ENCODE peak calls at places on chromosome 18, in ten cellular contexts. Y is GM12878, Q is GM12892, K is Panc1, J is transverse colon, Z is prostate gland, B is esophagus muscularis mucosa, G is spleen, E is HL-60, I is endothelial cell of umbilical vein. R is an unnamed sample.
A peak's percentile ranks its signal among the peaks of the same experiment; 100 is the strongest.

GRCh38 chr18:74784791-74785190 is 187.1 kb downstream of the ZNF407 start:
- DNase-seq in Y (no peak), Q (no peak), K (no peak), J (no peak), Z (no peak), B (no peak), G (no peak), E (no peak), I (no peak), R (no peak)

GRCh38 chr18:74395630-74396251 is 61.4 kb downstream of the DIPK1C start:
- DNase-seq in Y (no peak), Q (no peak), K (no peak), J (no peak), Z (no peak), B (no peak), G (no peak), E (no peak), I (no peak), R (no peak)

GRCh38 chr18:61964616-61965015 is 71.8 kb upstream of the RNF152 start:
- DNase-seq in Y (no peak), Q (no peak), K (no peak), J (no peak), Z (no peak), B (no peak), G (no peak), E (no peak), I (no peak), R (no peak)

GRCh38 chr18:3709166-3709565 is 259.2 kb downstream of the TGIF1 start:
- DNase-seq in Y (no peak), Q (no peak), K (no peak), J (no peak), Z (no peak), B (no peak), G (no peak), E (no peak), I (no peak), R (no peak)

GRCh38 chr18:63564576-63564975 is 22.4 kb downstream of the SERPINB12 start:
- DNase-seq in Y (no peak), Q (no peak), K (no peak), J (no peak), Z (no peak), B (no peak), G (no peak), E (no peak), I (no peak), R (no peak)

GRCh38 chr18:33184178-33184577 is 256.3 kb downstream of the CCDC178 start:
- DNase-seq in Y (no peak), Q (no peak), K (no peak), J (no peak), Z (no peak), B (no peak), G (no peak), E (no peak), I (peak; percentile 69), R (no peak)

GRCh38 chr18:57273194-57273593 is 79.2 kb upstream of the ST8SIA3 start:
- DNase-seq in Y (no peak), Q (no peak), K (no peak), J (no peak), Z (peak; percentile 12), B (no peak), G (no peak), E (no peak), I (no peak), R (no peak)

GRCh38 chr18:56937874-56938273 is 209.0 kb upstream of the BOD1L2 start:
- DNase-seq in Y (no peak), Q (no peak), K (no peak), J (no peak), Z (no peak), B (no peak), G (no peak), E (no peak), I (no peak), R (no peak)

GRCh38 chr18:2923464-2923863 is 76.7 kb downstream of the EMILIN2 start:
- DNase-seq in Y (no peak), Q (no peak), K (no peak), J (no peak), Z (no peak), B (no peak), G (no peak), E (no peak), I (peak; percentile 84), R (no peak)

GRCh38 chr18:27787543-27787942 is 389.4 kb downstream of the CDH2 start:
- DNase-seq in Y (no peak), Q (no peak), K (no peak), J (no peak), Z (no peak), B (no peak), G (no peak), E (no peak), I (no peak), R (no peak)

DNA sequence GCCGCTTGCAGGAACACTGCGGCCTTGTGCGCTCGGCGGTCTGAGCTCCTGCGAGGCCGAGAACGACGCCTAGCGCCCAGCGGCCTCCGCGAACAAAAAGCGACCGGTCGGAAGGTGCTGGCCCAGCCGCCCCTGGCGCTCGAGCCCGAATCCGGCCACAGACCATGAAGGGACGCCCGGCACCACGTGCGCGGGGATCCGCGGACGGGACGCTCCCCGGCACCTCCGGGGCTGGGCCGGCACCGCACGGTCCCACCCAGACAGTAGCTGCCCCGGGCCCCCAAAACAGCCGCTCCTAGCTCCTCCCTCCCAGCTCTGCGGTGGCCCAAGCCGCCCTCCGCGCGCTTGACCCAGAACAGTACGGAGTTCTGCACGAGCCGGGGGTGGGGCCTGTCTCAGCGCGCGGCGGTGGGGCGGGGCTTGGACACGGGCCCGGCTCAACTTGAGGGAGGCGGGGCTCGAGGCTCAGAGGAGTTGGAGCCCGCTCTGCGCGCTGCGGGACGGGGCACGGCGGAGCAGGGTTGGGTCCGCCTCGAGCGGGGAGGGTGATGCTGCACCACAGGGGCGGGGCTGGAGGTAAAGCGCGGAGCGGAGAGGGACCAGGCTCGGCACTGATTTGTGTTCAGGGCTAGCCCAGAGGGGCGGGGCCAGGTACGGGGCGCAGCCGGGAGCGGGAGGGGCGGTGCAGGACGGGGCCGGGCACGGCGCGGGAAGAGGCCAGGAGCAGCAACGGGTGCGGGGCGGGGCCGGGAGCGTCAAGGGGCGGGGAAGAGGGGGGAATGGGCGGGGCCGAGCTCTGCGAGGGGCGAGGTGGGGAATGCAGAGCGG is 538 bp upstream of the IMPA2 start:
- DNase-seq in Y (peak; percentile 82), Q (peak; percentile 92), K (peak; percentile 82), J (peak; percentile 99), Z (peak; percentile 99), B (peak; percentile 99), G (peak; percentile 100), E (peak; percentile 100), I (peak; percentile 98), R (peak; percentile 100)
- TF ChIP-seq POLR2AphosphoS5 in Y (no peak), Q (no peak), K (peak; percentile 60), J (peak; percentile 95), Z (peak; percentile 85), B (peak; percentile 98), G (peak; percentile 94), E (peak; percentile 91), I (peak; percentile 51), R (peak; percentile 93)

DNA sequence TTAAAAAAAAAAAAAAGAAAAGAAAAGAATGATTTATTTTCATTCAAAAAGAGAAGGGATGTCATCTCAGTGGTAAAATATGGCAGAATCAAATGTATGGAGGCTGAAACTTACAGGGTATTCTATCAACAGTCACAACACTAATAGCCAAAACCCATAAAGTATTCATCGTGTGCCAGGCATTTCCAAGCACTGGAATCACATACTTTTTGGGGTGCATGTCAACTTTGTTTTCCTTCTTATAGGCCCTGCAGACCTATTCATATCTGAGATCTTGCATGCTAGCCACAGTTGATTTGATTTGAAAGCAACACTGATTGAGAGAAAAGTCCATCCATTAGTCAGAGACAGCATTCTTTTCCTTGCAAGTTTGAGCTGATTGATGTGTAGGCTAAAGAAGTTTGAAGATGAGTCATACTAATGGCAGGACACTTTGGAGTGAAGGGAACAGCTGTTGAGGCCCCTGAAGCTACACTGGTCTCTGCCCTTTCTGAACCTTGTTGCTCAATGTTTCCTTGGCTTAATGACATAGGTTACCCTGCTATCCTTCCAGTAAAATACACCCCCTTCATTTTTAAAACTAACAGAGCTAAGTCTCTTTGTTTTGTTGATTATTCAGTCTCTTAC is 22.0 kb downstream of the KATNAL2 start:
- DNase-seq in Y (no peak), Q (no peak), K (no peak), J (no peak), Z (no peak), B (no peak), G (no peak), E (no peak), I (no peak), R (no peak)
- TF ChIP-seq POLR2AphosphoS5 in Y (no peak), Q (no peak), K (no peak), J (peak; percentile 34), Z (no peak), B (no peak), G (no peak), E (no peak), I (no peak), R (peak; percentile 29)

GRCh38 chr18:55161966-55162365 is 202.7 kb upstream of the CCDC68 start:
- DNase-seq in Y (no peak), Q (no peak), K (no peak), J (no peak), Z (no peak), B (no peak), G (no peak), E (no peak), I (no peak), R (no peak)

GRCh38 chr18:55165399-55166125 is 206.3 kb upstream of the CCDC68 start:
- DNase-seq in Y (no peak), Q (no peak), K (no peak), J (no peak), Z (no peak), B (peak; percentile 31), G (no peak), E (no peak), I (no peak), R (no peak)

GRCh38 chr18:55159027-55159426 is 199.8 kb upstream of the CCDC68 start:
- DNase-seq in Y (no peak), Q (no peak), K (no peak), J (no peak), Z (no peak), B (peak; percentile 79), G (no peak), E (no peak), I (no peak), R (no peak)

GRCh38 chr18:55158570-55158969 is 199.3 kb upstream of the CCDC68 start:
- DNase-seq in Y (no peak), Q (no peak), K (no peak), J (no peak), Z (no peak), B (peak; percentile 70), G (no peak), E (no peak), I (no peak), R (no peak)

DNA sequence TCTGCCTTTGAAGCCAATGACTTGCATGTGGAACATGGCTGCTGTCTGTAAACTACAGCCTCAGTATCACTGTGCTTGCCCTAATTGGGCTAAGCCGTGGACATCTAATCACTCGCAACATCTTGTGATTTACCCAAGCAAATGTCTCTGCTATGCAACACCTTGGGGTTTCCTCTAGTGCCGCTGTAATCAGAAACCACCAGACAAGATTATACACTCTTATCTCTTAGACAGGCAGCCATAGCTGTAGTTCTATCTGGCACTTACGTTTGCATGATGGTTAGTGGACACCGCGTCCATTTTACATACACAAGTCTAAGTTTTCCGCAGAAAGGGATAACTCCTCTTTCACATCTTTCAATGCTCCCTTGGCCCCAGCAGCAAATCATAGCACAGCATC is 204.3 kb upstream of the CCDC68 start:
- DNase-seq in Y (no peak), Q (no peak), K (no peak), J (no peak), Z (no peak), B (peak; percentile 62), G (no peak), E (no peak), I (no peak), R (no peak)
- TF ChIP-seq POLR2AphosphoS5 in Y (no peak), Q (no peak), K (no peak), J (no peak), Z (no peak), B (no peak), G (no peak), E (no peak), I (no peak), R (no peak)

GRCh38 chr18:58337285-58337684 is 291.6 kb downstream of the ALPK2 start:
- DNase-seq in Y (no peak), Q (no peak), K (no peak), J (no peak), Z (no peak), B (no peak), G (no peak), E (no peak), I (no peak), R (no peak)
- TF ChIP-seq POLR2AphosphoS5 in Y (no peak), Q (no peak), K (no peak), J (no peak), Z (no peak), B (no peak), G (no peak), E (no peak), I (no peak), R (no peak)